ENCODE peak calls at places on chromosomes 5 and 9, in ten cellular contexts. Q is transverse colon, R is uterus, P is esophagus squamous epithelium, V is ovary, E is gastrocnemius medialis, C is spleen, I is HCT116, G is endothelial cell of umbilical vein, L is tibial nerve. N is an unnamed sample.

GRCh38 chr9:82490019-82490499 is 501.5 kb downstream of the SPATA31D1 start:
- DNase-seq in Q (no peak), R (no peak), P (no peak), V (no peak), E (no peak), C (no peak), I (no peak), G (no peak), L (no peak), N (no peak)

GRCh38 chr5:75622564-75622963 is 11.3 kb downstream of the ANKDD1B start:
- DNase-seq in Q (peak), R (no peak), P (no peak), V (no peak), E (no peak), C (no peak), I (peak), G (no peak), L (no peak), N (no peak)

GRCh38 chr9:13513262-13513661 is 233.8 kb upstream of the MPDZ start:
- DNase-seq in Q (no peak), R (no peak), P (no peak), V (no peak), E (no peak), C (no peak), I (no peak), G (no peak), L (peak), N (peak)

GRCh38 chr9:127763918-127764384 is 14.5 kb downstream of the SH2D3C start:
- DNase-seq in Q (peak), R (no peak), P (no peak), V (peak), E (no peak), C (no peak), I (no peak), G (peak), L (no peak), N (peak)

GRCh38 chr5:139393497-139394122 is 1.3 kb downstream of the PROB1 start:
- DNase-seq in Q (no peak), R (no peak), P (no peak), V (no peak), E (no peak), C (no peak), I (no peak), G (no peak), L (no peak), N (no peak)

GRCh38 chr5:143870871-143871632 is 59.1 kb downstream of the HMHB1 start:
- DNase-seq in Q (peak), R (no peak), P (no peak), V (no peak), E (no peak), C (no peak), I (no peak), G (no peak), L (no peak), N (no peak)

GRCh38 chr9:135480071-135480941 is 724 bp downstream of the PPP1R26 start:
- DNase-seq in Q (peak), R (no peak), P (no peak), V (no peak), E (no peak), C (peak), I (no peak), G (peak), L (no peak), N (no peak)

GRCh38 chr9:18632624-18633407 is 158.9 kb downstream of the ADAMTSL1 start:
- DNase-seq in Q (no peak), R (peak), P (no peak), V (no peak), E (no peak), C (no peak), I (no peak), G (peak), L (no peak), N (peak)

GRCh38 chr5:113487411-113487778 is 858 bp downstream of the MCC start:
- DNase-seq in Q (no peak), R (no peak), P (no peak), V (no peak), E (no peak), C (no peak), I (peak), G (peak), L (no peak), N (peak)

GRCh38 chr5:144465441-144465840 is 294.8 kb downstream of the KCTD16 start:
- DNase-seq in Q (no peak), R (no peak), P (no peak), V (no peak), E (no peak), C (no peak), I (no peak), G (no peak), L (no peak), N (no peak)

GRCh38 chr5:39131210-39132127 is 57.3 kb upstream of the RICTOR start:
- DNase-seq in Q (no peak), R (no peak), P (no peak), V (no peak), E (no peak), C (no peak), I (no peak), G (no peak), L (no peak), N (no peak)

GRCh38 chr5:10409504-10409903 is 32.2 kb upstream of the ROPN1L start:
- DNase-seq in Q (no peak), R (no peak), P (no peak), V (no peak), E (no peak), C (no peak), I (no peak), G (no peak), L (no peak), N (no peak)

GRCh38 chr5:121962943-121963342 is 1.2 kb downstream of the SRFBP1 start:
- DNase-seq in Q (no peak), R (no peak), P (no peak), V (no peak), E (no peak), C (no peak), I (no peak), G (no peak), L (no peak), N (no peak)

GRCh38 chr9:21991039-21991959 is 2.9 kb downstream of the CDKN2A start:
- DNase-seq in Q (no peak), R (no peak), P (no peak), V (no peak), E (no peak), C (no peak), I (no peak), G (no peak), L (no peak), N (no peak)

DNA sequence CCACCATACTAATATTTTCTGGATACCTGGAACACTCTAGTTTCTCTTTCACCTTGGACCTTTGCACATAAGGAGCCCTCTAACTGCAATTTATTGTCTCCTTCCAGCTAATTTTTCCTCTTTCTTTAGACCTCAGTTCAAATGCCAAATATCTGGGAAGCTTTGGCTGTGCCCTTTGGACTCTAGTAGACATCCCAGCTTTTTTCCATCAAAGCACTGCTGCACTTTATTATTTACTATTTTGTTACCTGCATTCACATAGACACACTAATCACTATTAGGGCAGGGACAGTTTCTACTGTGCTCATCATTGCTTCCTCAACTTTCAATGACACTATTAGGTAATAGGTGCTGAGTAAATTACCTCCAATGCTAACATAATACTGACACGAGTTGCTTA is 2.1 kb downstream of the RIGI start:
- DNase-seq in Q (no peak), R (no peak), P (no peak), V (no peak), E (no peak), C (no peak), I (no peak), G (no peak), L (no peak), N (no peak)
- H3K27ac ChIP-seq in Q (no peak), R (no peak), P (no peak), V (no peak), E (no peak), C (no peak), I (no peak), G (no peak), L (no peak), N (no peak)

DNA sequence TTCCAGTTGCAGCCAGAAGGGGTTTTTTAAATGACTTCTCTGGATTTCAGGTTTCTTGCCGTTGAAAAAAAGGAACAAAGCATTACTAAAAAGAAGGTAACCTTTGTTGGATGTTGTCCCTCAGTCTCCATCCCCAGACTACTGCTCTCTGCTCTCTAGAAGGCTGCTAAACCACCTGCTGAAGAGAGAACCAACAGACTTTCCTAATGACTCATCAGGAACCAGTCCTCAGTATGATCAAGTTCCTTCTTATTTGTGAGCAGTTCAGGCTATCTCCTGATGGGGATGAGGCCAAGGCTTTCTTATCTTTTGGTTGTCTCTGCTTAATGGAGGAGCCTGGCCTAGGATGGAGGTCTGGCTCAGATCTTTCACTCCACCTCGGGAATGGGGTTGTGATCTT is 4.1 kb downstream of the KIF4B start:
- DNase-seq in Q (no peak), R (no peak), P (no peak), V (no peak), E (no peak), C (no peak), I (no peak), G (no peak), L (no peak), N (no peak)
- TF ChIP-seq POLR2A in Q (no peak), R (no peak), P (no peak), V (no peak), E (no peak), C (no peak), I (no peak), G (no peak), L (no peak), N (no peak)

GRCh38 chr9:33230756-33231691 is 8.9 kb upstream of the SPINK4 start:
- DNase-seq in Q (no peak), R (no peak), P (no peak), V (no peak), E (no peak), C (no peak), I (no peak), G (no peak), L (no peak), N (no peak)
- TF ChIP-seq CTCF in Q (no peak), R (no peak), P (no peak), V (no peak), E (no peak), C (no peak), I (no peak), G (no peak), L (no peak), N (no peak)

GRCh38 chr5:142660196-142660595 is 25.7 kb downstream of the FGF1 start:
- DNase-seq in Q (no peak), R (no peak), P (no peak), V (no peak), E (no peak), C (no peak), I (no peak), G (no peak), L (no peak), N (no peak)
- H3K27ac ChIP-seq in Q (no peak), R (no peak), P (peak), V (no peak), E (no peak), C (no peak), I (no peak), G (no peak), L (peak), N (no peak)

DNA sequence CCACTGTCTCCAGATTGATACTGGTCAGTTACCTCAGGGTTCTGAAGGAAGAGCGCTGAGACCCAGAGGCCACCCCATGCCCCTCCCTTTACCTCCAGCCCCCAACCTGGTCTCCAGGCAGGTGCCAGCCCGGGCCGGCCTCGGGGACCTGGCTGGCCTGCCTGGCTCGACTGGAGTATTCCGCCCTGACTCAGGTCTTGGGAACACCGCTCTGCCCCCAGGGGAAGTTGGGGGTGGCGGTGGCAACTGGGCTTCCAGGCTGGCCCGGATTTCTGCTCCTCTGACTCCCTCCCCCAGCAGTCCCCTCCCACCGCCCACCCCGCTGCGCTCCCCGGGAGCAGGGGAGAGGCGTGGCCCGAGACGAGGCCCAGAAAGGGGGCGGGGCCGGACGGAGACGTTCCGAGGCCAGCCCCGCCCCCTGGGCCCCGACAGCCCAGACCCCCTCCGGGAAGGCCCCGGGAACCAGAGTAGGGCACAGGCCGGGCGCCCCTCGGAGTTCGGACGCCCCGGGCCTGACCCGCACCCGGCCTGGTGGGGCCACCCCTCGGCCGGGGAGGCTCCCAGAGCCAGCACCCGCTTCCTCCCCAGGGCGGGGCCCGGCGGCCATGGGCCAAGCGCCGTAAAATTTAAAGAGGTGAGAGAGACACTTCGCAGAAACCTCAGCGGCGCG is 82.5 kb upstream of the ZBTB43 start:
- DNase-seq in Q (peak), R (peak), P (no peak), V (peak), E (peak), C (peak), I (peak), G (peak), L (peak), N (peak)
- TF ChIP-seq POLR2A in Q (no peak), R (peak), P (peak), V (no peak), E (peak), C (peak), I (no peak), G (no peak), L (no peak), N (no peak)

GRCh38 chr9:10855847-10856246 is 243.0 kb upstream of the PTPRD start:
- DNase-seq in Q (no peak), R (no peak), P (no peak), V (no peak), E (no peak), C (no peak), I (no peak), G (peak), L (no peak), N (no peak)
- TF ChIP-seq CTCF in Q (no peak), R (no peak), P (peak), V (no peak), E (no peak), C (no peak), I (no peak), G (peak), L (no peak), N (peak)

GRCh38 chr5:93165559-93165958 is 415.5 kb downstream of the NR2F1-AS1 start:
- DNase-seq in Q (no peak), R (no peak), P (no peak), V (no peak), E (no peak), C (no peak), I (no peak), G (no peak), L (no peak), N (no peak)

GRCh38 chr5:93163010-93163663 is 417.9 kb downstream of the NR2F1-AS1 start:
- DNase-seq in Q (no peak), R (no peak), P (no peak), V (no peak), E (no peak), C (no peak), I (peak), G (peak), L (no peak), N (no peak)

GRCh38 chr5:93158841-93159240 is 422.2 kb downstream of the NR2F1-AS1 start:
- DNase-seq in Q (no peak), R (no peak), P (no peak), V (no peak), E (no peak), C (no peak), I (no peak), G (no peak), L (no peak), N (peak)

GRCh38 chr5:93164690-93165089 is 416.3 kb downstream of the NR2F1-AS1 start:
- DNase-seq in Q (peak), R (peak), P (no peak), V (no peak), E (no peak), C (no peak), I (peak), G (peak), L (no peak), N (no peak)

DNA sequence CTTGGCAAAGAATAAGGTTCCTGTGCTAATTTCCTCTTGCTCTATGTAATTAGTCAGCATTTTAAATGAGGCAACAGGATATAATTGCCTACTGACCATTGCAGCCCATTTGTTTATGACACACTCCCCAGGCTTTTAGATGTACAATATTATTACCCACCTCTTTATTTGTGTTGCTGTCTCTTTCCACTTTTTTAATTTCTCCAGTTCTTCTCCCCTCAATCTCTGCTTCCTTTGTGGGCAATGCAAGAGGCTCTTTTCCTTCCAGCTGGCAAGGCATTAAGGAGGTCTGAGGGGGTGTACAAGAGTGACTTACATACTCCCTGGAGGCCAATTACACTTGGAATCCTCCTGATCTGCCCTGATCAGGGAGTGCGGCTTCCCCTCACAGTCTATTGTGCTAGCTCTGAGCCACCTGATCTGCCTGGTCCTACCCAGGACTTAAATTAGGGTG is 418.8 kb downstream of the NR2F1-AS1 start:
- DNase-seq in Q (no peak), R (no peak), P (no peak), V (no peak), E (no peak), C (no peak), I (peak), G (peak), L (no peak), N (no peak)
- H3K27ac ChIP-seq in Q (peak), R (peak), P (peak), V (no peak), E (no peak), C (peak), I (peak), G (peak), L (no peak), N (peak)

GRCh38 chr9:76394023-76394895 is at the start of gene RFK:
- DNase-seq in Q (peak), R (peak), P (peak), V (peak), E (peak), C (peak), I (peak), G (peak), L (peak), N (peak)
- TF ChIP-seq POLR2A in Q (peak), R (peak), P (peak), V (peak), E (peak), C (peak), I (peak), G (peak), L (peak), N (no peak)

GRCh38 chr9:77162366-77162765 is 15.0 kb upstream of the VPS13A start:
- DNase-seq in Q (no peak), R (no peak), P (no peak), V (no peak), E (no peak), C (no peak), I (no peak), G (no peak), L (no peak), N (no peak)

GRCh38 chr9:77163889-77164288 is 13.4 kb upstream of the VPS13A start:
- DNase-seq in Q (no peak), R (no peak), P (no peak), V (no peak), E (no peak), C (no peak), I (no peak), G (peak), L (no peak), N (no peak)

GRCh38 chr9:77158772-77159513 is 18.4 kb upstream of the VPS13A start:
- DNase-seq in Q (no peak), R (no peak), P (no peak), V (no peak), E (no peak), C (no peak), I (no peak), G (peak), L (no peak), N (no peak)

GRCh38 chr9:77161191-77161590 is 16.1 kb upstream of the VPS13A start:
- DNase-seq in Q (no peak), R (no peak), P (no peak), V (no peak), E (no peak), C (no peak), I (no peak), G (no peak), L (no peak), N (no peak)

DNA sequence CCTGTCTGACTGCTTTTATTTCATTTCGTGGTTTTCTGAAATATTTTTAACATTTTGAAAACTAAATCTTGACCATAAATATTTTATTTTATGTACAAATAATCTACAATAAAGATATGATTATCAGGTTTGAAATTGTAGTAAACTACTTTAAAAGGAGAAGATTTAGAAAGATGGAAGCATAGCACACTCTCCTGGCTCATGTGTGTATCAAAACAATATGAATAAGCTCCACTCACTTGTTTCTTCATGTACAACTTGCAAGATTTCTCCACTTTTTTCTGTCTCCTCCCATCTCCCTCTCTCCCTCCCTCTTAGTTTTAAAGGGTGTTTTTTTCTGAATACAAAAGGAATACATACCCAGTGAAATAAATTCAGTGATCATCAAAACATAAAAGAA is 15.4 kb upstream of the VPS13A start:
- DNase-seq in Q (no peak), R (no peak), P (no peak), V (no peak), E (no peak), C (no peak), I (no peak), G (no peak), L (no peak), N (no peak)
- TF ChIP-seq CTCF in Q (no peak), R (no peak), P (no peak), V (no peak), E (no peak), C (no peak), I (no peak), G (no peak), L (no peak), N (no peak)

GRCh38 chr9:88872171-88872946 is 118.9 kb upstream of the S1PR3 start:
- DNase-seq in Q (no peak), R (no peak), P (no peak), V (no peak), E (no peak), C (no peak), I (no peak), G (no peak), L (no peak), N (no peak)
- H3K27ac ChIP-seq in Q (no peak), R (no peak), P (no peak), V (no peak), E (no peak), C (peak), I (no peak), G (no peak), L (no peak), N (peak)